ENCODE peak calls at places on chromosomes 7 and 10, in eight cellular contexts. E is spleen, I is transverse colon, X is adrenal gland, S is upper lobe of left lung, H is A549, L is stomach, D is esophagus muscularis mucosa. M is an unnamed sample.

GRCh38 chr10:28679941-28680752 is 2.8 kb downstream of the BAMBI start:
- DNase-seq in S (no peak), E (no peak), D (no peak), I (no peak), L (no peak), H (no peak), X (peak; percentile 33), M (no peak)

GRCh38 chr7:126574838-126575250 is 677.9 kb downstream of the GRM8 start:
- DNase-seq in S (no peak), D (no peak), E (no peak), L (no peak), X (no peak), I (no peak), H (peak; percentile 3), M (no peak)

GRCh38 chr7:91940171-91940570 is 491 bp upstream of the AKAP9 start:
- DNase-seq in I (peak; percentile 19), L (no peak), S (no peak), E (no peak), D (no peak), X (peak; percentile 26), H (peak; percentile 37), M (peak; percentile 38)

GRCh38 chr7:144403649-144404061 is at the start of gene NOBOX:
- DNase-seq in S (peak; percentile 64), L (no peak), D (no peak), X (no peak), I (no peak), E (no peak), H (no peak), M (no peak)

GRCh38 chr10:117653170-117653515 is 110.6 kb downstream of the EMX2 start:
- DNase-seq in L (no peak), S (no peak), E (no peak), H (peak; percentile 81), D (no peak), I (no peak), X (no peak), M (peak; percentile 47)

GRCh38 chr10:43427166-43427825 is 9.6 kb upstream of the ZNF487 start:
- DNase-seq in D (no peak), X (no peak), L (no peak), H (no peak), E (no peak), S (no peak), I (no peak), M (no peak)

GRCh38 chr10:132300582-132300981 is 7.2 kb downstream of the STK32C start:
- DNase-seq in I (no peak), D (no peak), H (no peak), E (no peak), X (peak; percentile 34), S (no peak), L (no peak), M (no peak)

GRCh38 chr7:87767827-87768226 is 108.3 kb downstream of the SLC25A40 start:
- DNase-seq in E (no peak), D (no peak), X (no peak), L (no peak), H (no peak), I (no peak), S (no peak), M (no peak)

GRCh38 chr10:112752268-112752667 is 197.8 kb upstream of the TCF7L2 start:
- DNase-seq in I (no peak), S (no peak), E (no peak), X (no peak), H (no peak), L (no peak), D (no peak), M (no peak)

GRCh38 chr10:80412521-80412920 is 4.2 kb downstream of the PRXL2A start:
- DNase-seq in I (no peak), X (no peak), H (no peak), E (no peak), D (no peak), L (no peak), S (no peak), M (no peak)

GRCh38 chr7:34675749-34676374 is 17.8 kb downstream of the NPSR1 start:
- DNase-seq in L (no peak), X (no peak), D (peak; percentile 47), E (no peak), I (no peak), H (peak; percentile 48), S (no peak), M (no peak)

GRCh38 chr7:104328970-104329825 is 795 bp downstream of the LHFPL3 start:
- DNase-seq in S (peak; percentile 76), L (no peak), H (no peak), X (no peak), I (no peak), D (no peak), E (no peak), M (no peak)

GRCh38 chr7:151863386-151864079 is 13.4 kb downstream of the PRKAG2 start:
- DNase-seq in S (no peak), L (no peak), X (no peak), D (no peak), I (no peak), E (peak; percentile 36), H (no peak), M (no peak)

GRCh38 chr10:64430690-64431323 is 909.6 kb downstream of the REEP3 start:
- DNase-seq in X (no peak), L (no peak), S (no peak), H (no peak), E (no peak), I (peak; percentile 14), D (no peak), M (no peak)

GRCh38 chr10:131047501-131047900 is 264.0 kb downstream of the TCERG1L start:
- DNase-seq in L (no peak), E (peak; percentile 30), X (no peak), S (no peak), H (no peak), I (no peak), D (no peak), M (no peak)

GRCh38 chr7:194257-194995 is 2.1 kb downstream of the FAM20C start:
- DNase-seq in H (no peak), E (no peak), S (peak; percentile 66), X (no peak), I (no peak), L (peak; percentile 63), D (no peak), M (no peak)

GRCh38 chr10:98858525-98858924 is 377.1 kb downstream of the HPSE2 start:
- DNase-seq in L (no peak), H (no peak), X (no peak), S (no peak), I (no peak), D (no peak), E (no peak), M (no peak)
- TF ChIP-seq CTCF in L (no peak), H (peak; percentile 15), X (no peak), S (no peak), I (no peak), D (no peak), E (no peak), M (no peak)

GRCh38 chr7:2926120-2926897 is 82.2 kb upstream of the GNA12 start:
- DNase-seq in I (no peak), S (no peak), E (peak; percentile 64), D (no peak), X (no peak), H (no peak), L (no peak), M (no peak)

GRCh38 chr7:2923886-2924574 is 79.9 kb upstream of the GNA12 start:
- DNase-seq in L (no peak), X (no peak), I (no peak), H (no peak), D (no peak), E (peak; percentile 44), S (no peak), M (no peak)

GRCh38 chr7:2926898-2927405 is 82.8 kb upstream of the GNA12 start:
- DNase-seq in X (no peak), E (no peak), L (no peak), H (no peak), I (no peak), S (no peak), D (no peak), M (no peak)

GRCh38 chr7:2923291-2923781 is 79.2 kb upstream of the GNA12 start:
- DNase-seq in D (no peak), L (no peak), I (no peak), X (no peak), E (peak; percentile 70), S (no peak), H (no peak), M (no peak)

DNA sequence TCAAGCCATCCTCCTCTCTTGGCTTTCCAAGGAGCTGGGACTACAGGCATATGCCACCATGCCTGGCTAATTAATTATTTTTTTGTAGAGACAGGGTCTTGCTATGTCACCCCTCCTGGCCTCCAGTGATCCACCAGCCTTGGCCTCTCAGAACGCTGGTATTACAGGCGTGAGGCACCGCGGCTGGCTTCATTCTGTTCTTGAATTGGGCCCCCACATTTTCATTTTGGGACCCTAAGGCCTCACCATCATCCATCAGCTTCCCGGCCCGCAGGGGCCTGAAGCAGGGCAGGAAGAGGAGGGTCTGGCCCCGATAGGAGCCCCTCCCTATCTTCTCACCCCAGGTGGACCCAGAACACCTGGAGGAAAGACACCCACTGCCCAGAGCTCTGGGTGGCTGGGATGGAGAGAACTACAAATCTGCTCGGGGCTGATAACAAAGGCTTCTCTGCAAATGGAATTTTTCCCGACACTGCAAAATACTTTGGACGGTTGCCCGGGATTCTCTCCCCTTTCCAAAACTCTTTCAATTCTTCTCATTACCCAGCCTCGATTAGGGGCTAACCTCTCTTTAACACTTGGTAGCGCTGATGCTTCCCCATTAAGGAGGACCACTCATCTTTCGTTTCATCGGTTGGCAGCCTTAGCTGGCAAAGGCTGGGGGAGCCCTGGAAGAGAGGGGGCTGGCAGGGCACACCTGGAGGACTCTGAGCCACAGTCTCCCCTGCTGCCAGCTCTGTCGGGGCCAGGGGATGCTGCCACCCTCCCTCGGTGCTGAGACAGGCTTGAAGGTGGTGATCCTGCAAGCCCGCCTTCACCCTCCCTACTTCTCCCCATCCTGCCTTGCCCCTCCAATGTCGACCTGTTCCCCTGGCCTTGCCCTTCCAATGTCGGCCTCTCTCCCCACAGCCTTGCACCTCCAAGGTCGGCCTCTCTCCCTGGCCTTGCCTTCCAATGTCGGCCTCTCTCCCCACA is 81.0 kb upstream of the GNA12 start:
- DNase-seq in L (no peak), I (no peak), H (no peak), X (no peak), E (peak; percentile 62), S (no peak), D (no peak), M (no peak)
- TF ChIP-seq POLR2A in L (no peak), I (no peak), H (no peak), X (no peak), E (no peak), S (no peak), D (no peak), M (no peak)

GRCh38 chr7:118250860-118251494 is 26.5 kb downstream of the ANKRD7 start:
- DNase-seq in I (no peak), L (no peak), X (no peak), H (no peak), D (no peak), E (no peak), S (no peak), M (no peak)
- H3K4me3 ChIP-seq in I (no peak overlapping the region), L (no peak overlapping the region), X (no peak overlapping the region), H (no peak overlapping the region), D (no peak overlapping the region), E (no peak overlapping the region), S (no peak overlapping the region), M (no peak overlapping the region)

DNA sequence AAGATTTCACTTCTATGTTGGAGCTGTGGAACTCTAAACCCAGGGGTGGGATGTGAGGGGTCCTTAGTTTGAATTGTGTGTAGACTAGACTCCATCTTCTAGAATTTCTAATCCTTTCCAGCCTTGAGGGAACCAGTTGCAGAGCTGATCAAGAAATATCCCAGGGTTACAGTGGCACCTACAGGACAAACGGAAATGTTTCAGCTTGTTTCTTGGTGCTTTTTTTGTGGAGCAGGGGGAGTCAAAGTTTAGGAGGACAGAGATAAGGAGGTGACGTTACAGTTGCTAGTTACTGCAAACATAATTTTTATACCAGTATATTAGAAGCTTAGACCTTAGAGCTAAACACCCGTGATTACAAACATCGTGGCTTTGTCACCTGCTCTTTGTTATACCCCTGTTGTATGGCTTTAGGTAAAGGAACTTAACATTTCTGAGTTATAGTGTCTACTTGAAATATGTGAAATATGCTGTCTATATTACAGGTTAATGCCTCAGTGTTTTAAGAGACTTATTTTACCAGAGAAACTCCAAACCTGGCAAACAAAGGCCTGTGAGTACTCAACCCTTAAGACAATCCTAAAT is 84.5 kb upstream of the DYNC1I1 start:
- DNase-seq in S (no peak), D (no peak), I (no peak), L (no peak), X (peak; percentile 35), E (no peak), H (peak; percentile 33), M (no peak)
- TF ChIP-seq CTCF in S (no peak), D (peak; percentile 33), I (peak; percentile 37), L (peak; percentile 44), X (peak; percentile 60), E (peak; percentile 44), H (peak; percentile 78), M (peak; percentile 27)

M was measured in uterus.